ENCODE peak calls at places on chromosome 1, in seven cellular contexts. H is stimulated activated naive CD8-positive, alpha-beta T cell treated with anti-CD3 and anti-CD28 coated beads, Interleukin-15, Interleukin-2, amounts not matched to agents 100 U/mL and 50 U/mL, for 24 hours; P is AG04450; Y is astrocyte of the cerebellum; B is upper lobe of right lung; T is T1000; D is renal cortical epithelial cell. J is an unnamed sample.

GRCh38 chr1:96214982-96215381 is 506.6 kb upstream of the PTBP2 start:
- DNase-seq in H (no peak), P (no peak), Y (no peak), B (no peak), T (no peak), D (no peak), J (no peak)

GRCh38 chr1:17335821-17336718 is 28.1 kb downstream of the PADI4 start:
- DNase-seq in H (peak; percentile 82), P (peak; percentile 6), Y (peak; percentile 43), B (peak; percentile 86), T (no peak), D (peak; percentile 35), J (peak; percentile 52)

GRCh38 chr1:33459766-33460543 is 12.5 kb upstream of the ZSCAN20 start:
- DNase-seq in H (no peak), P (no peak), Y (no peak), B (no peak), T (no peak), D (peak; percentile 41), J (no peak)

GRCh38 chr1:113783254-113784103 is 24.2 kb upstream of the PHTF1 start:
- DNase-seq in H (peak; percentile 27), P (no peak), Y (no peak), B (no peak), T (no peak), D (peak; percentile 15), J (no peak)

GRCh38 chr1:219567341-219567947 is 45.5 kb downstream of the ZC3H11B start:
- DNase-seq in H (no peak), P (no peak), Y (peak; percentile 71), B (no peak), T (no peak), D (peak; percentile 70), J (no peak)

GRCh38 chr1:209207701-209208286 is 375.7 kb upstream of the CAMK1G start:
- DNase-seq in H (peak; percentile 46), P (peak; percentile 15), Y (peak; percentile 53), B (peak; percentile 73), T (peak; percentile 62), D (peak; percentile 40), J (peak; percentile 92)

GRCh38 chr1:208203127-208203847 is 40.9 kb downstream of the PLXNA2 start:
- DNase-seq in H (no peak), P (no peak), Y (peak; percentile 78), B (peak; percentile 77), T (peak; percentile 49), D (peak; percentile 87), J (no peak)

GRCh38 chr1:233326319-233326994 is 1.1 kb upstream of the MAP3K21 start:
- DNase-seq in H (no peak), P (no peak), Y (no peak), B (no peak), T (no peak), D (peak; percentile 29), J (no peak)

GRCh38 chr1:110209715-110210603 is at the start of gene KCNC4:
- DNase-seq in H (peak; percentile 90), P (no peak), Y (no peak), B (peak; percentile 95), T (peak; percentile 36), D (peak; percentile 36), J (peak; percentile 79)

GRCh38 chr1:25458550-25459298 is 28.0 kb downstream of the MACO1 start:
- DNase-seq in H (no peak), P (no peak), Y (no peak), B (no peak), T (no peak), D (no peak), J (no peak)

GRCh38 chr1:206507395-206508129 is at the start of gene RASSF5:
- DNase-seq in H (peak; percentile 89), P (no peak), Y (no peak), B (peak; percentile 96), T (peak; percentile 40), D (no peak), J (peak; percentile 76)

GRCh38 chr1:150507912-150508864 is at the start of gene ECM1:
- DNase-seq in H (no peak), P (peak; percentile 46), Y (no peak), B (no peak), T (peak; percentile 27), D (peak; percentile 69), J (no peak)